ENCODE peak calls at places on chromosomes 4 and X, in eight cellular contexts. K is heart left ventricle; B is A549; I is HFF-Myc; Q is B cell; W is GM06990; L is CD8-positive, alpha-beta T cell; T is sigmoid colon. O is an unnamed sample.

GRCh38 chr4:37682701-37683401 is 3.3 kb downstream of the RELL1 start:
- DNase-seq in B (peak), K (no peak), T (no peak), I (no peak), L (no peak), Q (no peak), W (peak), O (no peak)

GRCh38 chr4:173240696-173241095 is 72.1 kb downstream of the GALNT7 start:
- DNase-seq in K (no peak), Q (no peak), B (no peak), I (no peak), W (no peak), T (no peak), L (no peak), O (no peak)

GRCh38 chr4:184644553-184645307 is 4.5 kb downstream of the CASP3 start:
- DNase-seq in L (no peak), T (no peak), I (no peak), W (no peak), Q (no peak), K (no peak), B (no peak), O (no peak)

GRCh38 chrX:54076903-54077302 is 32.6 kb upstream of the PHF8 start:
- DNase-seq in B (peak), I (no peak), K (no peak), L (no peak), Q (no peak), T (no peak), W (no peak), O (no peak)

GRCh38 chrX:136166221-136166855 is 19.0 kb downstream of the FHL1 start:
- DNase-seq in T (peak), W (no peak), B (no peak), I (no peak), Q (no peak), K (no peak), L (no peak), O (no peak)

GRCh38 chrX:97401154-97401553 is 517.4 kb downstream of the RPA4 start:
- DNase-seq in K (no peak), Q (no peak), L (no peak), W (peak), B (peak), T (no peak), I (no peak), O (no peak)

GRCh38 chr4:3416270-3416669 is 25.5 kb upstream of the HGFAC start:
- DNase-seq in I (no peak), Q (no peak), W (no peak), L (no peak), T (peak), B (no peak), K (peak), O (peak)

GRCh38 chrX:148878371-148878770 is 378.0 kb downstream of the AFF2 start:
- DNase-seq in I (no peak), W (no peak), Q (no peak), K (no peak), B (no peak), T (no peak), L (no peak), O (no peak)

GRCh38 chrX:137567474-137568232 is 1.7 kb downstream of the ZIC3 start:
- DNase-seq in B (no peak), K (no peak), L (no peak), I (no peak), W (no peak), Q (no peak), T (no peak), O (no peak)

GRCh38 chrX:10197597-10198210 is 40.9 kb downstream of the CLCN4 start:
- DNase-seq in L (no peak), K (peak), I (no peak), T (no peak), W (no peak), B (no peak), Q (no peak), O (no peak)

GRCh38 chrX:13721819-13722527 is 12.4 kb downstream of the TRAPPC2 start:
- DNase-seq in Q (no peak), W (no peak), B (no peak), I (no peak), K (no peak), L (no peak), T (no peak), O (no peak)

GRCh38 chr4:111802191-111802590 is 343.1 kb upstream of the FAM241A start:
- DNase-seq in L (no peak), I (no peak), W (no peak), B (no peak), Q (no peak), K (no peak), T (no peak), O (no peak)

GRCh38 chr4:150801833-150802232 is 213.3 kb downstream of the LRBA start:
- DNase-seq in I (no peak), L (no peak), T (no peak), Q (no peak), K (no peak), B (no peak), W (no peak), O (no peak)

GRCh38 chrX:108439961-108440696 is 491 bp downstream of the COL4A5 start:
- DNase-seq in Q (no peak), W (peak), I (no peak), K (no peak), B (no peak), L (no peak), T (no peak), O (peak)

GRCh38 chrX:9677098-9677739 is 88.4 kb downstream of the GPR143 start:
- DNase-seq in W (peak), K (peak), Q (peak), B (no peak), L (no peak), I (peak), T (peak), O (no peak)

GRCh38 chr4:126215759-126216158 is 901.0 kb downstream of the FAT4 start:
- DNase-seq in B (no peak), Q (no peak), W (no peak), T (no peak), L (no peak), I (no peak), K (no peak), O (no peak)

GRCh38 chr4:123415977-123416376 is 19.4 kb downstream of the SPRY1 start:
- DNase-seq in B (no peak), I (no peak), K (no peak), Q (no peak), W (no peak), L (no peak), T (no peak), O (no peak)

GRCh38 chrX:110021180-110022022 is 18.5 kb downstream of the TMEM164 start:
- DNase-seq in T (no peak), B (no peak), I (no peak), Q (no peak), K (no peak), W (no peak), L (no peak), O (no peak)

GRCh38 chr4:175106301-175106700 is 188.1 kb downstream of the ADAM29 start:
- DNase-seq in T (no peak), L (no peak), B (no peak), I (no peak), W (no peak), Q (no peak), K (no peak), O (no peak)

GRCh38 chrX:43000121-43000520 is 222.2 kb upstream of the PPP1R2C start:
- DNase-seq in B (no peak), W (no peak), Q (no peak), I (no peak), L (no peak), K (no peak), T (no peak), O (no peak)

GRCh38 chr4:98706200-98706813 is 47.9 kb upstream of the TSPAN5 start:
- DNase-seq in K (no peak), I (no peak), B (no peak), Q (no peak), T (no peak), L (peak), W (no peak), O (no peak)

GRCh38 chrX:113800955-113801354 is 782.9 kb upstream of the HTR2C start:
- DNase-seq in K (no peak), I (no peak), Q (no peak), W (no peak), T (no peak), L (no peak), B (no peak), O (no peak)

GRCh38 chr4:47641755-47642154 is 156.7 kb downstream of the ATP10D start:
- DNase-seq in T (no peak), B (no peak), L (no peak), K (peak), I (no peak), Q (no peak), W (no peak), O (peak)

GRCh38 chrX:10633722-10634121 is 13.3 kb upstream of the MID1 start:
- DNase-seq in L (no peak), B (peak), I (peak), Q (no peak), W (no peak), T (peak), K (peak), O (peak)

GRCh38 chrX:107272431-107272921 is 66.1 kb downstream of the DNAAF6 start:
- DNase-seq in I (no peak), K (no peak), B (peak), W (peak), T (no peak), L (no peak), Q (no peak), O (peak)

GRCh38 chrX:128975716-128976115 is 547.6 kb downstream of the SMARCA1 start:
- DNase-seq in I (no peak), W (peak), L (no peak), Q (no peak), K (no peak), B (peak), T (no peak), O (peak)

GRCh38 chr4:137531951-137532868 is at the start of gene PCDH18:
- DNase-seq in Q (no peak), I (peak), W (no peak), L (no peak), K (peak), B (no peak), T (peak), O (peak)

GRCh38 chr4:139368990-139369389 is 66.7 kb upstream of the NDUFC1 start:
- DNase-seq in B (no peak), Q (no peak), T (no peak), K (no peak), I (no peak), L (no peak), W (no peak), O (no peak)

GRCh38 chrX:21972721-21973120 is 32.2 kb downstream of the SMS start:
- DNase-seq in I (no peak), T (no peak), B (peak), L (no peak), Q (no peak), K (peak), W (no peak), O (no peak)

GRCh38 chr4:137664416-137664815 is 132.1 kb upstream of the PCDH18 start:
- DNase-seq in I (peak), L (no peak), K (no peak), B (no peak), T (no peak), Q (no peak), W (no peak), O (no peak)

GRCh38 chrX:154730271-154730883 is 20.5 kb downstream of the GAB3 start:
- DNase-seq in W (no peak), B (no peak), K (peak), L (no peak), I (no peak), Q (no peak), T (no peak), O (no peak)

GRCh38 chr4:41569957-41570356 is 32.0 kb downstream of the LIMCH1 start:
- DNase-seq in W (no peak), I (no peak), Q (no peak), T (no peak), L (no peak), K (peak), B (peak), O (no peak)

GRCh38 chrX:148609766-148610698 is 109.6 kb downstream of the AFF2 start:
- DNase-seq in T (no peak), B (no peak), K (no peak), Q (no peak), W (peak), L (no peak), I (no peak), O (no peak)

GRCh38 chr4:8912089-8912455 is 40.4 kb upstream of the HMX1 start:
- DNase-seq in T (no peak), K (no peak), B (no peak), L (peak), I (no peak), Q (no peak), W (no peak), O (no peak)

GRCh38 chrX:15151267-15152196 is 118.4 kb downstream of the ASB9 start:
- DNase-seq in Q (no peak), T (no peak), I (no peak), B (no peak), K (no peak), W (peak), L (no peak), O (no peak)

GRCh38 chr4:76993787-76994641 is 44.5 kb downstream of the SEPTIN11 start:
- DNase-seq in Q (no peak), B (no peak), T (no peak), I (no peak), K (no peak), L (peak), W (peak), O (no peak)

GRCh38 chrX:148661035-148661434 is 160.6 kb downstream of the AFF2 start:
- DNase-seq in W (no peak), B (no peak), L (no peak), K (no peak), Q (no peak), I (no peak), T (no peak), O (no peak)

GRCh38 chrX:63918611-63919010 is 133.6 kb upstream of the ARHGEF9 start:
- DNase-seq in L (no peak), I (no peak), B (peak), Q (no peak), K (peak), W (no peak), T (no peak), O (no peak)
- TF ChIP-seq CTCF in L (no peak), I (no peak), B (no peak), Q (no peak), K (peak), W (peak), T (no peak), O (no peak)

DNA sequence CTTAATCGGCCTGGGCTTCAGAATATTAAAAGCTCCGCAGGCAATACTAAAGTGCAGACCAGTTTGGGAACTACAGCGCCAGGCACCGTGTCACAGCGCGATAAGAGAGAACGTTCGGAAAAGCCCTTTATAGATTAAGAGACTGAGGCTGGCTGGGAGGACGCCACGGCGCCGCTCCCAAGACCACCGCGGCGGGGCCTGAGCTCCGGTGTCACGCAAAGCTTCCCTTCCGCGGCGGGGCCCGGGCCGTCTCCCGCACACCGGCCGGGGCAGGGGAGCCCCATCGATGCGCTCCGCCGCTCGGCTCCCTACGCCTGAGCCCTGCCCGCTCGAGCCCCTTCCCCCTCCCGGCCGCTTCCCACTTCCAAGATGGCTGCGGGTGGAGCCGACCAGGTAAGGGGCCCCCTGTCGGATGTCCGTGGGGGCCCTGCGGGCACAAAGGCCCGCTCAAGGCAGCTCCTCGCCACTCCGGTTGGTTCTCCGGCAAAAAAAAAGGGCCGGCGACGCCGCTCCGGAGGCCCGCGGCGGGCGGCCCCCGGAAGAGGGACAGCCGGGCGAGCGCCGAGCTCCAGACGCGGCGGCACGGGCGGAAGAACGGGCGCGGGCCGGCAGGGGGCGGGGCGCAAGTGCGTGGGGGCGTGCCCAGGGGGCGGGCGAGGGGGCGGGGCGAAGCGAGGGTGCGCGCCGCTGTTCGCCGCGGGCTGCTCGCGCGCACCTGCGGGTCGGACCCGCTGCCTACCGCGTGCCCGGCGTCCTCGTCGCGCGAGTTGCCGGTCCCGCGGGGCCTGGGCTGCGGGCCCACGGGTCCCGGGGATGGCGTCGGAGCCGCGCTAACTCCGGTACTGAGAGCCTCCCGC is at the start of gene TBC1D14:
- DNase-seq in T (peak), L (peak), I (no peak), B (peak), Q (peak), W (peak), K (peak), O (peak)
- TF ChIP-seq CTCF in T (no peak), L (no peak), I (peak), B (no peak), Q (no peak), W (peak), K (peak), O (peak)

DNA sequence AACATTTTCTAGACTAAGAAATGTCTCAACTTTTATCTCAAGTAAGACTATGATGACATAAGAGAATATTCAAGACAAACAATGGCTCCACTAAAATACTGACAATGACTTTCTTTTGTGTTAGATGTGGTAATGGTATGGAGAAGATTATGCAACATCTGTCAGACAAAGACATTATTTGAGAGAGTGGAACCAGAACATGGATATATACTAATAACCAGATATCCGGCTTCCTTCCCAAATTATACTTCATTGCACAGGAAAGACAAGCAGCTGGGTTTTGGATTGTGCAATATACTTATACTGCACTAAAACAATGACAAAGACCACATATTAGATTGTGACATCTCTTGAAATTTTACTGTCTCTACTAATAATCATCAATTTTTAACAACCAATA is 290.8 kb upstream of the GIMD1 start:
- DNase-seq in B (no peak), W (no peak), K (no peak), L (no peak), Q (no peak), I (no peak), T (no peak), O (no peak)
- TF ChIP-seq CTCF in B (no peak), W (no peak), K (no peak), L (no peak), Q (no peak), I (no peak), T (no peak), O (no peak)

DNA sequence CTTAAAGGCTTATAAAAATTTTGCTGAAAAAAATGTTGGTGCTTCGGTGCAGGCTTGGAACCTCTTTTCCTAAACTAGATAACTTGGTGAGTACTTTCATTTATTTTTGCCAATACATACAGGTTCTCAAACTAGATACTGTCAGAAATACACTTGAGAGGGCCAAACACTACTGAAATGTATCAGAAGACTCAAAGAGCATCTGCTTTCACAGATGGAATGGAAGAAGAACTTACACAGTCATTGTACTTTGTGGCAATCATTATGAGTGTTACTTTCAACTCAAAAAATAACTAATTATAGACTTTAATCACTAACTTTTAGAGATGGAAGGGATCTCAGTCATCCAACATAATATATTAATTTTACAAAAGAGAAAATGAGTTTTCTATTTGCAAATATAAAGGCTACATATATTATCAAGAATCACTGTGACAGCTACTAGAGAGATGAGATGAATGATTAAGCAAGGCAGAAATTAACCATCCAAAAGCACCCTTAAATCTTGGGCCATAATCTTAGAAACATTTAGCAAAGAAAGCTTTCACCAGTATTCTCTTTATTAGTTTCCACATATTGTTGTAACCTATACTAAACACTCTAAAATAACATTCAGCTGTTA is 1.0 kb downstream of the ENAM start:
- DNase-seq in I (no peak), T (no peak), Q (no peak), W (no peak), B (no peak), K (no peak), L (no peak), O (no peak)
- TF ChIP-seq CTCF in I (no peak), T (no peak), Q (no peak), W (no peak), B (no peak), K (no peak), L (no peak), O (no peak)